ENCODE peak calls at places on chromosomes 5 and 9, in five cellular contexts. N, L, H, K and I are unnamed samples.
A peak's percentile ranks its signal among the peaks of the same experiment; 100 is the strongest.

GRCh38 chr9:111783857-111784256 is 10.9 kb downstream of the SHOC1 start:
- DNase-seq in N (no peak), H (no peak), K (no peak), L (no peak), I (no peak)

GRCh38 chr5:59007460-59008063 is 424.7 kb downstream of the RAB3C start:
- DNase-seq in H (no peak), L (no peak), K (no peak), N (no peak), I (no peak)

GRCh38 chr9:81632599-81632998 is 56.7 kb downstream of the TLE1 start:
- DNase-seq in L (no peak), N (no peak), H (no peak), K (no peak), I (no peak)

GRCh38 chr5:119367502-119368237 is 11.9 kb downstream of the TNFAIP8 start:
- DNase-seq in H (no peak), K (no peak), N (no peak), L (no peak), I (no peak)

GRCh38 chr9:78158286-78158685 is 77.6 kb upstream of the CEP78 start:
- DNase-seq in N (no peak), K (no peak), L (no peak), H (no peak), I (no peak)

GRCh38 chr9:125949247-125949646 is 202.1 kb downstream of the PBX3 start:
- DNase-seq in K (no peak), N (no peak), L (no peak), H (no peak), I (no peak)

GRCh38 chr9:97803167-97804058 is 49.6 kb upstream of the FOXE1 start:
- DNase-seq in N (peak; percentile 78), H (peak; percentile 20), L (peak; percentile 83), K (no peak), I (peak; percentile 80)

GRCh38 chr5:446864-447263 is 3.9 kb downstream of the EXOC3 start:
- DNase-seq in N (peak; percentile 46), L (no peak), K (peak; percentile 8), H (no peak), I (peak; percentile 7)

GRCh38 chr5:150138551-150139265 is 16.9 kb downstream of the PDGFRB start:
- DNase-seq in N (no peak), H (peak; percentile 72), K (peak; percentile 90), L (peak; percentile 57), I (no peak)

GRCh38 chr9:2726620-2727335 is 9.5 kb downstream of the KCNV2 start:
- DNase-seq in L (no peak), K (no peak), N (no peak), H (no peak), I (no peak)

GRCh38 chr9:1050125-1050895 is at the start of gene DMRT2:
- DNase-seq in L (peak; percentile 92), K (no peak), H (peak; percentile 70), N (peak; percentile 89), I (no peak)

GRCh38 chr5:84403773-84404172 is 19.1 kb upstream of the EDIL3 start:
- DNase-seq in K (peak; percentile 70), L (no peak), N (no peak), H (no peak), I (no peak)

GRCh38 chr9:113654605-113655193 is 191.2 kb downstream of the RGS3 start:
- DNase-seq in N (peak; percentile 89), L (peak; percentile 50), K (no peak), H (peak; percentile 62), I (no peak)

GRCh38 chr5:152673601-152674000 is 268.5 kb upstream of the NMUR2 start:
- DNase-seq in K (no peak), H (no peak), L (no peak), N (no peak), I (no peak)

GRCh38 chr5:152676177-152676576 is 271.1 kb upstream of the NMUR2 start:
- DNase-seq in N (no peak), K (no peak), L (no peak), H (no peak), I (no peak)

DNA sequence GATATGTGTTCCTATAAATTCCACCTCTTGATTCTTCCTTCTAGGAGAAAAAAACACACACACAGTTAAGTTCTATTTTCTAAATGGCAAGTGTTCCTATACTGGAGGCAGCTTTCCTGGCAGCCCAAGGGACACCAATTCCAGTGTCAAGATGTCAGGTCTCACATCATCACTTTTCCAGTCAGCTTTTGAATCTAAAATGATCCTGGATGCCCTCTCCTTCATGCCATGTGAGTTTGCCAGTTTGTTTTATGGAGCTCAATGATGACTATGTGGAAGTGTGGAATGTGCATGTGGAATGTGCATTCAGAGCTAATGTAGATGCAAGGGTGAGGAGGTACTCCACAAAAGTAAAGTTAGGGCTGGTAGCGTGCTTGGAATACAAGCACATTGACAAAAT is 269.3 kb upstream of the NMUR2 start:
- DNase-seq in H (no peak), L (no peak), N (no peak), K (no peak), I (no peak)
- H3K9me3 ChIP-seq in H (no peaks in the 10 kb centered on the region), L (no peaks in the 10 kb centered on the region), N (no peaks in the 10 kb centered on the region), K (peaks cover 5% of the 10 kb centered on the region), I (no peaks in the 10 kb centered on the region)

GRCh38 chr5:54311178-54311811 is 922 bp upstream of the ARL15 start:
- DNase-seq in H (no peak), N (no peak), K (no peak), L (no peak), I (peak; percentile 4)

GRCh38 chr5:54313311-54314270 is 3.2 kb upstream of the ARL15 start:
- DNase-seq in H (no peak), K (no peak), N (no peak), L (no peak), I (no peak)

GRCh38 chr5:54309751-54310432 is 481 bp downstream of the ARL15 start:
- DNase-seq in H (peak; percentile 24), K (no peak), N (peak; percentile 71), L (no peak), I (no peak)

GRCh38 chr5:54310433-54311177 is at the start of gene ARL15:
- DNase-seq in L (peak; percentile 99), K (peak; percentile 93), N (peak; percentile 99), H (peak; percentile 98), I (peak; percentile 96)

DNA sequence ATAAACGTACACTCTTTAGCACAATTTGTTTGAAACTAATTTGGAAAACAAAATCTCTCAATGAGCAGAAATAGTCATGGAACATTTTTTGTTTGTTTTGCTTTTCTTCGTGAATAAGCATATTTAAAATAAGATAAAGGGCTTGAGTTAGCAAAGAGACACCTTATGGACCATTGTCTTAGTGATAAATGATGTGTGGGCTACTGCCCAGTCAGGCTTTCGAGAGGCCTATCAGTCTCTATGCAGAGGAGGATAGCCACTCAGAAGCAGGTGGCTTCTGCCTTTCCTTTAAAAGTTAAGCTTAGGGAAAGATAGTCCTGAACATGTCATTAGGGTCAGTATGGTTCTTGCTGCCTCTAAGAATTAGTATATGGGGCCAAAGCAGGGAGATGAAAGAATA is 2.1 kb upstream of the ARL15 start:
- DNase-seq in K (no peak), N (no peak), L (no peak), H (no peak), I (no peak)
- H3K9me3 ChIP-seq in K (no peaks in the 10 kb centered on the region), N (no peaks in the 10 kb centered on the region), L (no peaks in the 10 kb centered on the region), H (no peaks in the 10 kb centered on the region), I (no peaks in the 10 kb centered on the region)

GRCh38 chr5:8386889-8387288 is 517.9 kb downstream of the MTRR start:
- DNase-seq in K (no peak), H (no peak), N (no peak), L (no peak), I (no peak)
- H3K9me3 ChIP-seq in K (no peaks in the 10 kb centered on the region), H (no peaks in the 10 kb centered on the region), N (no peaks in the 10 kb centered on the region), L (no peaks in the 10 kb centered on the region), I (no peaks in the 10 kb centered on the region)

DNA sequence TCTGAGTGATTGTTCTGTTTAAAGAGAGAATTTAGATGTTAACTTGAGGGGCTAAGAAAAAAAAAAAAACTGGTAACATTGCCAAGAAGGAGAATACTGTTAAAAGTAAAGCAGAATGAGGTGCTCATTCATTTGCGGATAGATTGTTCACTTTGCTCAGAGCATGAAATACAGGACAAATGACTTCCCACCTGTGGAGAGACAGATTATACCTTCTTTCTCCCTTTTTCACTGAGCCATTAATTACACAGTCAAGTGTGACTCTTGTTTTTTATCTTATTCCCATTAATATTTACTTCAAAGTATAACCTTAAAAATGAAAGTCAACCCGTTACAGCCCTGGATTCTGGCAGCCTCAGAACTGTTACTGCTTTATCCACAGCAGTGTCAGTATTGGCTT is 264.5 kb downstream of the TAF11L14 start:
- DNase-seq in L (no peak), N (no peak), K (no peak), H (no peak), I (no peak)
- H3K9me3 ChIP-seq in L (no peaks in the 10 kb centered on the region), N (no peaks in the 10 kb centered on the region), K (no peaks in the 10 kb centered on the region), H (no peaks in the 10 kb centered on the region), I (no peaks in the 10 kb centered on the region)

DNA sequence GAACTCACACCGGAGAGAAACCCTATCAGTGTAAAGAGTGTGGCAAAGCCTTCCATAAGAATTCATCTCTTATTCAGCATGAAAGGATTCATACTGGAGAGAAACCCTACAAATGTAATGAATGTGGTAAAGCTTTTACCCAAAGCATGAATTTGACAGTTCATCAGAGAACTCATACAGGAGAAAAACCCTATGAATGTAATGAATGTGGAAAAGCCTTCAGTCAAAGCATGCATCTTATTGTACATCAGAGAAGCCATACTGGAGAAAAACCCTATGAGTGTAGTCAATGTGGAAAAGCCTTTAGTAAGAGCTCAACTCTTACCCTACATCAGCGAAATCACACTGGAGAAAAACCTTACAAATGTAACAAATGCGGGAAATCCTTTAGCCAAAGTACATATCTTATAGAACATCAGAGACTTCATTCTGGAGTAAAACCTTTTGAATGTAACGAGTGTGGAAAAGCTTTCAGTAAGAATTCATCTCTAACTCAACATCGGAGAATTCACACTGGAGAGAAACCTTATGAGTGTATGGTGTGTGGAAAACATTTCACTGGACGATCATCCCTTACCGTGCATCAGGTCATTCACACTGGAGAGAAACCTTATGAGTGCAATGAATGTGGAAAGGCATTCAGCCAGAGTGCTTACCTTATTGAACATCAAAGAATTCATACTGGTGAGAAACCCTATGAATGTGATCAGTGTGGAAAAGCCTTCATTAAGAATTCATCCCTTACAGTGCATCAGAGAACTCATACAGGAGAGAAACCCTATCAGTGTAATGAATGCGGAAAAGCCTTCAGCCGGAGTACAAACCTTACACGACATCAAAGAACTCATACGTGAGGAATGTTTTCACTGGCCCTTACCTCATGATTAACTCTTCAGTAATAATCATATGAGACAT is 8.9 kb upstream of the ZNF454 start:
- DNase-seq in N (no peak), H (no peak), L (no peak), K (no peak), I (no peak)
- H3K9me3 ChIP-seq in N (peaks cover 91% of the 10 kb centered on the region), H (no peaks in the 10 kb centered on the region), L (peaks cover 96% of the 10 kb centered on the region), K (peaks cover 54% of the 10 kb centered on the region), I (peaks cover 51% of the 10 kb centered on the region)

GRCh38 chr9:102354041-102354440 is 615.6 kb upstream of the GRIN3A start:
- DNase-seq in K (no peak), L (no peak), H (no peak), N (no peak), I (no peak)
- H3K9me3 ChIP-seq in K (peaks cover 9% of the 10 kb centered on the region), L (no peaks in the 10 kb centered on the region), H (no peaks in the 10 kb centered on the region), N (no peaks in the 10 kb centered on the region), I (no peaks in the 10 kb centered on the region)